ENCODE peak calls at places on chromosomes 5 and 9, in nine cellular contexts. B, G, K, O, T, N, F, P and U are unnamed samples.

GRCh38 chr5:124093658-124094057 is 581.7 kb downstream of the CSNK1G3 start:
- DNase-seq in B (no peak), G (no peak), K (no peak), O (no peak), T (no peak), N (no peak), F (no peak), P (no peak), U (no peak)

GRCh38 chr9:110877376-110877775 is 160.9 kb downstream of the LPAR1 start:
- DNase-seq in B (no peak), G (no peak), K (no peak), O (no peak), T (no peak), N (no peak), F (no peak), P (no peak), U (no peak)

GRCh38 chr5:65010841-65011240 is 242.1 kb downstream of the CWC27 start:
- DNase-seq in B (no peak), G (no peak), K (no peak), O (no peak), T (no peak), N (no peak), F (no peak), P (no peak), U (no peak)

GRCh38 chr9:90966475-90967150 is 165.0 kb downstream of the SYK start:
- DNase-seq in B (no peak), G (no peak), K (no peak), O (peak), T (no peak), N (no peak), F (no peak), P (no peak), U (no peak)

GRCh38 chr5:38757451-38758245 is 88.2 kb upstream of the OSMR start:
- DNase-seq in B (no peak), G (no peak), K (no peak), O (peak), T (no peak), N (no peak), F (no peak), P (no peak), U (no peak)

GRCh38 chr5:96768708-96769251 is 39.0 kb downstream of the ERAP1 start:
- DNase-seq in B (no peak), G (no peak), K (no peak), O (no peak), T (no peak), N (no peak), F (no peak), P (no peak), U (no peak)

GRCh38 chr5:75367401-75367800 is 30.4 kb downstream of the HMGCR start:
- DNase-seq in B (no peak), G (peak), K (no peak), O (no peak), T (peak), N (no peak), F (no peak), P (no peak), U (no peak)

GRCh38 chr9:35731415-35732184 is 395 bp downstream of the TLN1 start:
- DNase-seq in B (no peak), G (no peak), K (no peak), O (no peak), T (no peak), N (no peak), F (no peak), P (no peak), U (no peak)

GRCh38 chr5:155943516-155944407 is 383.2 kb upstream of the SGCD start:
- DNase-seq in B (peak), G (peak), K (peak), O (peak), T (no peak), N (no peak), F (peak), P (peak), U (peak)

GRCh38 chr9:7436754-7437153 is 362.8 kb downstream of the DMAC1 start:
- DNase-seq in B (no peak), G (no peak), K (no peak), O (no peak), T (no peak), N (no peak), F (no peak), P (no peak), U (no peak)

GRCh38 chr9:87748895-87749294 is 23.0 kb downstream of the CTSL start:
- DNase-seq in B (no peak), G (no peak), K (no peak), O (no peak), T (no peak), N (no peak), F (no peak), P (no peak), U (no peak)

GRCh38 chr5:160029540-160030139 is 20.7 kb downstream of the TTC1 start:
- DNase-seq in B (no peak), G (no peak), K (no peak), O (no peak), T (no peak), N (no peak), F (no peak), P (no peak), U (no peak)

GRCh38 chr5:148956632-148957385 is 106.1 kb downstream of the SH3TC2 start:
- DNase-seq in B (no peak), G (no peak), K (no peak), O (no peak), T (no peak), N (no peak), F (no peak), P (no peak), U (no peak)

GRCh38 chr9:4315582-4316215 is 15.8 kb upstream of the GLIS3 start:
- DNase-seq in B (peak), G (no peak), K (peak), O (peak), T (no peak), N (peak), F (peak), P (peak), U (peak)

DNA sequence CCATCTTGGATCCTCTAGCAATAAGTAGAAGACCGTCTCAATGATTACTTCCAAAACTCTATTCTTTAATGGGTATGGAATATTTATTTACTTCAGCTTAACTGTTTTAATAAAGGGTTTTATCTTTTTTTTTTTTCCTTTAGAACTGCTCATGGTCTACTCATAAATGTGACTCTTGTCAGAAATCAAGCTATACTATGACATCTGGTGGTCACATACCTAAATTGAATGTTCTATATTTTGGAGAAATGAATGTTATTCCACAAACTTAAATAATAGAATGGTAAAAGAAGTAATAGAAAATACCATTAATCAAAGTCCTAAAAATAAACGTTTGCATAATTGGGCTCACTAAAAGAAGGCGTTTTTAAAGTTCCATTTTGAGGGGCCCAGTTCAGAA is 131.2 kb upstream of the PLCXD3 start:
- DNase-seq in B (no peak), G (no peak), K (no peak), O (no peak), T (no peak), N (no peak), F (no peak), P (no peak), U (no peak)
- TF ChIP-seq CTCF in B (no peak), G (no peak), K (no peak), O (no peak), T (no peak), N (no peak), F (no peak), P (no peak), U (peak)

GRCh38 chr5:167030500-167031120 is 1260.8 kb upstream of the WWC1 start:
- DNase-seq in B (peak), G (no peak), K (no peak), O (no peak), T (no peak), N (no peak), F (peak), P (no peak), U (peak)
- TF ChIP-seq CTCF in B (peak), G (peak), K (no peak), O (no peak), T (peak), N (no peak), F (peak), P (no peak), U (peak)

DNA sequence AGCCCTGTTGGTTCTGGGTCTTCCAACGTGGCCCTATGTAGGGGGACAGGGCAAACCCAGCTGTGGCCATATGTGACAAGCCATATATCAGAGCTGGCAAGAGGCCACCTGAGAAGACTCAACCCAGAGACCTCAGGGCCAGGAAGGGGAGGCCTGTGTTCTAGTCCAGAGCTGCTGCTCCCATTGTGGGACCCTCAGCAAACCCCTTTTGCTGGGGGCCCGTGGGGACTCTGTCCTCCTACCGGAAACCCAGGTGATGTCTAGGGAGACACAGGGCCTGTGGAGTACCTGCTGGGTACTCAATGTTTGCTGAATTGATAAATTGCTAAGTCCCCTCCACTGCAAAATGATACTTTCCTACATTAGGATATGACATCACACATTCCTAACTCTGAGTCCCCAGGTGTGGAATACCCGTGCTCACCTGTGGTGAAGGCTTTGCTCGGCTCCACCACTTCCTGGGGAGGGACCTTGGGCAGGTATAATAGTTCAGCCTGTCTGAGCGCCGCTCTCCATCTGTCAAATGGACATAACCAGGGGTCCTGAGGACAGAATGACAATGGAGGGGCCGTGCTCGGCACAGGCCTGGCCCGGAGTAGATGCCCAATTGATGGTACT is 38.4 kb upstream of the ASS1 start:
- DNase-seq in B (no peak), G (no peak), K (no peak), O (no peak), T (no peak), N (no peak), F (no peak), P (no peak), U (no peak)
- TF ChIP-seq CTCF in B (no peak), G (no peak), K (no peak), O (no peak), T (no peak), N (no peak), F (no peak), P (no peak), U (no peak)

GRCh38 chr5:127229185-127229889 is 61.3 kb upstream of the MEGF10 start:
- DNase-seq in B (peak), G (no peak), K (peak), O (peak), T (no peak), N (peak), F (no peak), P (peak), U (peak)
- TF ChIP-seq CTCF in B (no peak), G (no peak), K (peak), O (no peak), T (peak), N (no peak), F (no peak), P (no peak), U (peak)

GRCh38 chr9:126707083-126707482 is 93.4 kb downstream of the LMX1B start:
- DNase-seq in B (no peak), G (no peak), K (no peak), O (no peak), T (no peak), N (no peak), F (no peak), P (no peak), U (no peak)

GRCh38 chr9:126705311-126705766 is 91.6 kb downstream of the LMX1B start:
- DNase-seq in B (peak), G (peak), K (peak), O (peak), T (no peak), N (peak), F (peak), P (peak), U (peak)

GRCh38 chr9:126705767-126706697 is 92.3 kb downstream of the LMX1B start:
- DNase-seq in B (peak), G (no peak), K (peak), O (peak), T (no peak), N (peak), F (peak), P (peak), U (peak)

GRCh38 chr9:126708178-126708577 is 94.5 kb downstream of the LMX1B start:
- DNase-seq in B (peak), G (no peak), K (no peak), O (no peak), T (no peak), N (no peak), F (no peak), P (no peak), U (no peak)

DNA sequence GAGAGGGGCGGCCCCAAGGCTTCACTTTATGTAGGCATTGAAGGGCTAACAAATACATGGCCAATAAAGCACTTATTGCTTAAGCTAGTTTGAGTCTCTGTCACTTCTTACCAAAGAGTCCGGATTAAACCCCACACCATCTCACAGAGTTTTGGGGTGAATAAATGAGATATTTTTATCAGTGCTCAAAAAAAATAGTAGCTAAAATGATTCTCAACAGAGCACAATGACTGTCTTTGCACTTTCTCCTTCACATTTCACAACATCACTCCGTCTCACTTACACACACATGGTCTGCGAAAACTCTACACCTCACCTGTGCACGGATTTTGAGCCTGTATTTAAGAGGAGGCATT is 92.9 kb downstream of the LMX1B start:
- DNase-seq in B (no peak), G (no peak), K (no peak), O (no peak), T (no peak), N (no peak), F (no peak), P (no peak), U (no peak)
- TF ChIP-seq CTCF in B (peak), G (no peak), K (no peak), O (no peak), T (no peak), N (no peak), F (no peak), P (peak), U (no peak)